ENCODE peak calls at places on chromosomes 7 and 10, in four cellular contexts. J is foreskin keratinocyte, K is IMR-90, L is prostate gland. H is an unnamed sample.

GRCh38 chr7:159030490-159031134 is 114.1 kb downstream of the VIPR2 start:
- DNase-seq in L (no peak), J (no peak), K (no peak), H (no peak)

GRCh38 chr10:62627985-62628384 is 176.5 kb upstream of the ADO start:
- DNase-seq in K (peak), J (no peak), L (no peak), H (no peak)

GRCh38 chr10:118308664-118309063 is 33.5 kb downstream of the FAM204A start:
- DNase-seq in J (no peak), L (no peak), K (no peak), H (no peak)

GRCh38 chr10:4028027-4028471 is 243.0 kb upstream of the KLF6 start:
- DNase-seq in L (no peak), K (peak), J (peak), H (peak)

GRCh38 chr7:156347132-156347531 is 293.4 kb upstream of the RNF32 start:
- DNase-seq in J (no peak), L (peak), K (no peak), H (no peak)

GRCh38 chr7:46930336-46930735 is 651.6 kb downstream of the TNS3 start:
- DNase-seq in K (peak), L (no peak), J (peak), H (peak)

GRCh38 chr10:104349623-104350142 is 4.0 kb upstream of the CFAP58 start:
- DNase-seq in K (peak), J (peak), L (peak), H (peak)

GRCh38 chr7:11221931-11222330 is 248.3 kb downstream of the PHF14 start:
- DNase-seq in J (no peak), K (no peak), L (no peak), H (no peak)

GRCh38 chr10:27558612-27559020 is 54.5 kb downstream of the RAB18 start:
- DNase-seq in K (peak), L (peak), J (peak), H (no peak)

GRCh38 chr7:123608991-123609882 is 7.6 kb downstream of the ASB15 start:
- DNase-seq in J (no peak), K (no peak), L (no peak), H (no peak)

GRCh38 chr10:51960494-51960895 is 261.1 kb upstream of the CSTF2T start:
- DNase-seq in J (peak), K (peak), L (no peak), H (no peak)

GRCh38 chr10:86801995-86802394 is 45.6 kb downstream of the BMPR1A start:
- DNase-seq in K (no peak), J (no peak), L (no peak), H (no peak)

GRCh38 chr7:82317257-82317721 is 126.3 kb downstream of the CACNA2D1 start:
- DNase-seq in J (no peak), K (no peak), L (no peak), H (no peak)

GRCh38 chr7:157471259-157472125 is 134.7 kb downstream of the DNAJB6 start:
- DNase-seq in J (no peak), K (no peak), L (no peak), H (no peak)

GRCh38 chr7:38773430-38773829 is 135.6 kb downstream of the VPS41 start:
- DNase-seq in J (peak), L (no peak), K (peak), H (no peak)

GRCh38 chr10:103816431-103816830 is 38.9 kb downstream of the SH3PXD2A start:
- DNase-seq in L (no peak), J (peak), K (peak), H (no peak)

GRCh38 chr7:33904680-33905388 is 505 bp upstream of the BMPER start:
- DNase-seq in J (peak), L (no peak), K (peak), H (no peak)

GRCh38 chr7:101681170-101682007 is 52.3 kb upstream of the MYL10 start:
- DNase-seq in L (peak), J (peak), K (peak), H (no peak)

GRCh38 chr7:149868638-149869290 is 5.0 kb upstream of the ATP6V0E2 start:
- DNase-seq in K (no peak), L (no peak), J (no peak), H (no peak)

GRCh38 chr7:150784954-150785353 is 15.2 kb downstream of the TMEM176B start:
- DNase-seq in K (no peak), L (no peak), J (no peak), H (no peak)

DNA sequence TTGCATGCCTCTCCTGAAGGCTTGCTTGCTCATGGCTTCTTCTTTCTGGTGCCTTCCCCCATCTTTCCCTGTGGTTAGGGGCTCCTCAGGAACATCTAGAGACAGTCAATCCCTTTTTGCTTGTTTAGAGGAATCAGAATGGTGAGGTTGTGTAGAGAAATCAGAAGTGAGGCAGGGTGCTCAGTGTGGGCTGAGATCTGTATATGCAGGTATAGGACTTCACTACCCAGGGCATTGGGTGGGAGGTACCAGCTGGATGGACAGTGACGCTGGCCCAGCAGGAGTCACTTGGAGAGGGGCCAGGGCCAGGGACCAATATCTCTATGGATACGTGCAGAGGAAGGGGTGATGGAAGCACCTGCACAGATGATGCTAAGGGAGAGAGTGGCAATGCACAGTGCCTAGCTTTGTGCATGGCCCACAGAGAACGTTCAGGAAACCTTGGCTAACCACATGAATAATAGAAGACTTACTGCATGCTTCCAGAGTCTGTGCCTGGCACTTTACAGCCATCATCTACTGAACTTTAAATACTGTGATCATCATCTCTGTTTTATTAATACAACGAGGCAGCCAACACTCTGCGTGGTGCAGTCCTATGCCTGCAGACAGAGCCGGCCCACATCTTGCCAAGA is 255.2 kb downstream of the ABCA13 start:
- DNase-seq in L (no peak), K (no peak), J (no peak), H (no peak)
- H3K27ac ChIP-seq in L (no peak), K (no peak), J (no peak), H (peak)

DNA sequence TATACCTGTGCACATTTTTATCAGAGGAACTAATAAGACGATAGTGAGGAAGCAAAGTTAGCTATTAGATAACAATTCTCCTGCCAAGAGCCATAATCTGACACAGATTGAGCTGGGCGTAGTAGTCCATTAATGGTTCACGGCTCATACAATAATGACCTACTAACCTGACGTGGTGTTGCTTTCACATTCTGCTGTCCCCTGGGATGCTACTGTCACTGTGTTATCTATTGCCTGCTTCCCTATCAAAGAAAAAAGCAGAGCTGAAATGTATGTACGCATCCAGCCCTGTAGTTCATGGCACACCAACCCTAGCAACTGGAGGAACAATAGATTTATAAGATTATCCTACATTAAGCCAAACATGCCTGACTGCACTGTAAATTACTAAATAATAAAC is 144.2 kb upstream of the MGMT start:
- DNase-seq in K (no peak), L (no peak), J (no peak), H (no peak)
- H3K27ac ChIP-seq in K (peak), L (no peak), J (no peak), H (no peak)

GRCh38 chr7:77476871-77477270 is 60.2 kb upstream of the PTPN12 start:
- DNase-seq in J (no peak), L (no peak), K (no peak), H (no peak)

GRCh38 chr7:77481615-77482014 is 55.5 kb upstream of the PTPN12 start:
- DNase-seq in L (no peak), J (peak), K (no peak), H (peak)

GRCh38 chr7:77482015-77482414 is 55.1 kb upstream of the PTPN12 start:
- DNase-seq in K (no peak), L (peak), J (peak), H (peak)

GRCh38 chr7:77475181-77475580 is 59.0 kb upstream of the GSAP start:
- DNase-seq in K (no peak), L (no peak), J (no peak), H (no peak)

GRCh38 chr7:77479536-77480088 is 57.5 kb upstream of the PTPN12 start:
- DNase-seq in L (peak), J (no peak), K (peak), H (peak)
- H3K27ac ChIP-seq in L (peak), J (no peak), K (no peak), H (peak)

DNA sequence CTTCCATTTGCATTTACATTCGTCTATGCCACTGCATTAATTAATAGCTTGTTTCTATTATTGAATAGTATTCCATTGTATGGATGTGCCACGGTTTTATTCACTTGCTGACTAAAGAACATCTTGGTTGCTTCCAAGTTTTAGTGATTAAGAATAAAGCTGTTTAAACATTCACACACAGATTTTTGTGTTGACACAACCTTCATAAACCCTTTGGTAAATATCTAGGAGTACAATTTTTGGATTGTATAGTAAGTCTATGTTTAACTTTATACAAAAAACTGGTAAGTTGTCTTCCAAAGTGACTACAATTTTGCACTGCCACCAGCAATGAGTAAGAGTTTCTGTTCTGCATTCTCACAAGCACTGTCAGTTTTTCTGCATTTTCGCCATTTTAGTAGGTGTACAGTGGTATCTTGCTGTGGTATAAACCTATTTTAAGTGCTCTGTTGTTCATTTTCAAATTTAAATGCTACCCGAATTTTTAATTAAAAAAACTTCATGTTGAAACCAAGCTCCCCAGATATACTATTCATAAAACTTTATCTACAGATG is 121.4 kb downstream of the RNF133 start:
- DNase-seq in J (no peak), L (no peak), K (no peak), H (no peak)
- H3K27ac ChIP-seq in J (no peak), L (peak), K (no peak), H (no peak)

GRCh38 chr7:30988346-30989005 is 24.7 kb downstream of the GHRHR start:
- DNase-seq in L (no peak), K (no peak), J (no peak), H (no peak)

GRCh38 chr7:30987936-30988335 is 24.2 kb downstream of the GHRHR start:
- DNase-seq in K (no peak), L (no peak), J (no peak), H (no peak)

GRCh38 chr7:30990316-30991029 is 26.7 kb downstream of the GHRHR start:
- DNase-seq in L (no peak), J (no peak), K (no peak), H (no peak)

GRCh38 chr7:30989824-30990140 is 26.0 kb downstream of the GHRHR start:
- DNase-seq in J (no peak), L (no peak), K (no peak), H (no peak)

GRCh38 chr7:30989008-30989823 is 25.5 kb downstream of the GHRHR start:
- DNase-seq in J (no peak), L (no peak), K (no peak), H (no peak)
- H3K27ac ChIP-seq in J (no peak), L (no peak), K (no peak), H (no peak)

DNA sequence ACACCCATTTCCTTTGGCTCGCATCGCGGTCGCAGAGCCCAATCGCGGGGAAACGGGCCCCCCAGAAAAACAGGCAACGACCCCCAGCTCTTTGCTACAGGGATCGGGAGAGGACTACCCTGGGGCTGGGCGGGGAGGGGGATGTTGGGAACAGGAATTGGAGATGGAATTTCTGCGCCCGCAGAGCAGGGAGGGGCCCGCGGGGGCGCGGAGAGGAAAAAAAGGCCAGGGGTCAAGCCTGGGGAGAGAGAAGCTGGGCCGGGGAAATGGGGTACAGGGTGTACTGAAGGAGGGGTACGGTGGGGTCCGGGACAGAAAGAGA is 410 bp downstream of the SGCE start:
- DNase-seq in L (no peak), K (no peak), J (no peak), H (no peak)
- H3K27ac ChIP-seq in L (peak), K (peak), J (peak), H (peak)

DNA sequence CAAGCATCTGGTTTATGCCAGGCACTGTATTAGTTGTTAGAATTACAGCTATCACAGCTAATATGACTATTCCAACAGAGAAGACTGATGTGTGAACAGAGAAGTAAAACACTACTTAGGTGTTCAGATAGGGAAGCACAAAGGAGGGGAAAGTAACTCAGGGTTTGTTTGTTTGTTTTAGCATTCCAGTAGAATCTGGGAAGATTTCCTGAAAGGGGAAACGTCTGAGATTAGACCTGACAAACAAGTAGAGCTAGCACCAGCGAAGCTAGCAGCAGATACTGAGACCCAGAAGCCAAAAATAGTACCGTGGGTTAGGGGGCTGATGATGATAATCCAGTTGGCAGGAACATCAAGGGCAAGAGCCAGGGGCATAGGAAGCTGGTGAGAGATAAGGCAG is 28.8 kb upstream of the KLHL7 start:
- DNase-seq in L (no peak), K (no peak), J (no peak), H (no peak)
- H3K27ac ChIP-seq in L (no peak), K (no peak), J (no peak), H (no peak)

GRCh38 chr7:16753932-16754571 is 497 bp downstream of the TSPAN13 start:
- DNase-seq in K (peak), J (peak), L (peak), H (no peak)
- H3K27ac ChIP-seq in K (no peak), J (peak), L (peak), H (peak)

H was measured in epithelial cell of prostate.